ENCODE peak calls at places on chromosomes 3 and 15, in eight cellular contexts. F is transverse colon, B is adrenal gland, Q is Caco-2, V is sigmoid colon, R is foreskin fibroblast, E is lower leg skin, M is astrocyte. S is an unnamed sample.

GRCh38 chr3:133097214-133097613 is 59.0 kb downstream of the TMEM108 start:
- DNase-seq in R (peak; percentile 21), F (no peak), B (no peak), M (peak; percentile 86), V (no peak), Q (no peak), E (no peak), S (no peak)

GRCh38 chr3:188090626-188091309 is 63.2 kb upstream of the LPP start:
- DNase-seq in Q (no peak), B (no peak), M (no peak), V (no peak), F (no peak), E (no peak), R (no peak), S (no peak)

GRCh38 chr3:73623996-73624362 is 762 bp downstream of the PDZRN3 start:
- DNase-seq in M (peak; percentile 71), E (no peak), Q (peak; percentile 58), F (peak; percentile 38), B (peak; percentile 71), V (peak; percentile 77), R (peak; percentile 94), S (no peak)

GRCh38 chr15:46955576-46955975 is 761.7 kb upstream of the SEMA6D start:
- DNase-seq in E (no peak), F (no peak), Q (no peak), M (no peak), B (no peak), R (no peak), V (no peak), S (no peak)

GRCh38 chr3:54538346-54538745 is 389.5 kb downstream of the LRTM1 start:
- DNase-seq in M (no peak), Q (no peak), F (no peak), B (no peak), E (no peak), R (no peak), V (no peak), S (no peak)

GRCh38 chr15:92663250-92663951 is 7.8 kb upstream of the FAM174B start:
- DNase-seq in F (no peak), B (no peak), R (no peak), V (no peak), E (no peak), M (no peak), Q (no peak), S (no peak)

GRCh38 chr15:45414215-45414885 is 36.0 kb upstream of the GATM start:
- DNase-seq in F (no peak), M (no peak), Q (no peak), V (no peak), E (no peak), R (no peak), B (no peak), S (no peak)

GRCh38 chr15:51343466-51343865 is 2.0 kb downstream of the GLDN start:
- DNase-seq in B (no peak), Q (no peak), E (no peak), R (no peak), M (no peak), F (no peak), V (no peak), S (no peak)

GRCh38 chr3:72998489-72998888 is 1.9 kb downstream of the PPP4R2 start:
- DNase-seq in V (no peak), E (no peak), F (no peak), B (no peak), Q (no peak), M (no peak), R (no peak), S (no peak)

GRCh38 chr3:123546133-123546755 is 38.6 kb downstream of the HACD2 start:
- DNase-seq in B (no peak), M (peak; percentile 73), Q (no peak), E (no peak), F (no peak), V (no peak), R (peak; percentile 55), S (no peak)

GRCh38 chr3:30655187-30655812 is 48.9 kb downstream of the TGFBR2 start:
- DNase-seq in R (no peak), M (peak; percentile 88), E (no peak), F (no peak), V (no peak), B (no peak), Q (no peak), S (no peak)

GRCh38 chr3:13346481-13347389 is 73.4 kb downstream of the NUP210 start:
- DNase-seq in E (no peak), F (peak; percentile 17), V (no peak), B (peak; percentile 69), M (no peak), R (no peak), Q (no peak), S (no peak)

GRCh38 chr15:74389115-74390048 is 21.9 kb upstream of the CYP11A1 start:
- DNase-seq in E (no peak), B (no peak), Q (peak; percentile 92), V (no peak), M (no peak), F (no peak), R (no peak), S (no peak)

GRCh38 chr3:49805884-49806701 is 3.0 kb downstream of the INKA1 start:
- DNase-seq in F (peak; percentile 44), V (peak; percentile 70), E (no peak), M (no peak), Q (no peak), R (peak; percentile 52), B (peak; percentile 77), S (no peak)

GRCh38 chr3:122926322-122926721 is 101.2 kb downstream of the SEMA5B start:
- DNase-seq in V (peak; percentile 60), E (peak; percentile 72), R (no peak), B (no peak), Q (no peak), M (no peak), F (no peak), S (no peak)

GRCh38 chr3:175150812-175151411 is 291.8 kb downstream of the NAALADL2 start:
- DNase-seq in F (peak; percentile 32), Q (no peak), V (no peak), M (peak; percentile 30), B (peak; percentile 59), E (peak; percentile 81), R (no peak), S (no peak)

DNA sequence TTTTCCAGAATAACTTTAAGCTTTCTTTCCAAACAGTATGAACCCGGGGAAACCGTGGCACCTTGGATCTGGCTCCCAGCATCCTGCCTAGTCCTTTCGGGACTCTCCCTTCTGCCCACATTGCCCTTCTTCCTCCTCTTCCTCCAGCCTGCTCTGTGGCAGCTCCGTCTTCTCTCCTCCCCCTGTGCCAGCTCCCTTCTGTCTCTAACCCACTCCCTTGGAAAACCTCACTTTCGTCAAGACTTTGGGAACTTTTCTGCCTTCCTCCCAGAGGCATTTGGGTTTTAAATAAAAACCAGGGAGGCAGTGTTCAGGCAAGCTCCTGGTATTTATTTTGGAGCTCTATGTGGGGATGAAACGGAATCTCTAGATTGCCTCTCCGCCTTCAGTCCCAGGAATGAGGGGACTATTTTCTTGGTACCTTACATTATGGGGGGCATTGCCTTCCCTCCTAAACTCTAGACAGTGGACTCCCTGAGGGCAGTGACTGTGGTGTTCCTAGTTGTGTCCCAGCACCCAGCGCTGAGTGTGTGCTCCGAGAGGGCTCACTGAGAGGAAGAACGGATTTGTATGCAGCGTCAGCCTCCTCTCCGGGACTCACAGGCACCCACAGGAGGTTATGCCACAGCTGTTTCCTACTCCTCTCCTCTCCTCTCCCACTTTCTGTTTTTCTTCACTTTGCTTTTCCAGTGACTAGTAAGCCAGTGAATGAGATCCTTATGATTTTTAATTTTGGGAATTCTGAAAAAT is 105.4 kb upstream of the MRPS22 start:
- DNase-seq in B (peak; percentile 28), Q (no peak), M (no peak), F (no peak), E (no peak), V (no peak), R (no peak), S (no peak)
- H3K4me3 ChIP-seq in B (no peak overlapping the region), Q (no peak overlapping the region), M (no peak overlapping the region), F (no peak overlapping the region), E (no peak overlapping the region), V (no peak overlapping the region), R (peak overlapping the region; percentile 17), S (no peak overlapping the region)

DNA sequence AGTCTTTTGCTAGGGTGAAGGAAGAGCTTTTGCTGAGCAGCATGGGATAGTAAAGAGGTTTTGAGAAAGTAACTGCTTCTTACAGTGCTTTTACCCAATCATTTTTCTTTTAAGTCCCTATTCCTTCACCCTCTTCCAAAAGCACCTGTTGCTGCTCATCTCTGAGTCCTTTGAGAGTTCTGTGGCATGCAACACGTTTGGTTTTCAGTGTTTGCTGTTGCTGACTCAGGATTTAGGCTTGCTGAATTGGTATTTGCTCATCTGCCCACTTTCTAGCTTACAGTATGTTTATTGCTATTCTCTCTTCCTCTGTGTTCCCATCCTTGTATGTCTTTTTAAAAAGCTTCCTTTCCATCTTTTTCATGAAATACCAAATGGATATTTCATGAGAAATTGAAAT is 55.9 kb upstream of the THRB start:
- DNase-seq in M (no peak), B (no peak), F (no peak), Q (no peak), R (peak; percentile 29), E (no peak), V (no peak), S (no peak)
- H3K4me3 ChIP-seq in M (no peak overlapping the region), B (no peak overlapping the region), F (no peak overlapping the region), Q (no peak overlapping the region), R (no peak overlapping the region), E (no peak overlapping the region), V (no peak overlapping the region), S (no peak overlapping the region)

GRCh38 chr3:16179261-16179660 is 4.8 kb downstream of the GALNT15 start:
- DNase-seq in M (no peak), E (peak; percentile 69), F (no peak), Q (no peak), V (no peak), B (no peak), R (no peak), S (no peak)

GRCh38 chr3:16176391-16177030 is 2.0 kb downstream of the GALNT15 start:
- DNase-seq in V (no peak), F (no peak), Q (no peak), E (peak; percentile 79), R (peak; percentile 40), B (no peak), M (no peak), S (no peak)

GRCh38 chr3:16178628-16178988 is 4.1 kb downstream of the GALNT15 start:
- DNase-seq in Q (no peak), F (no peak), V (no peak), M (no peak), R (no peak), E (no peak), B (no peak), S (no peak)

GRCh38 chr3:16179771-16180736 is 5.6 kb downstream of the GALNT15 start:
- DNase-seq in B (no peak), R (peak; percentile 80), M (peak; percentile 86), Q (no peak), V (no peak), F (no peak), E (peak; percentile 79), S (no peak)

GRCh38 chr3:16177962-16178627 is 3.6 kb downstream of the GALNT15 start:
- DNase-seq in Q (peak; percentile 54), B (peak; percentile 90), F (peak; percentile 79), R (peak; percentile 94), V (peak; percentile 91), E (peak; percentile 95), M (peak; percentile 80), S (peak; percentile 86)
- H3K4me3 ChIP-seq in Q (no peak overlapping the region), B (peak overlapping the region; percentile 35), F (no peak overlapping the region), R (peak overlapping the region; percentile 38), V (peak overlapping the region; percentile 36), E (peak overlapping the region; percentile 53), M (peak overlapping the region; percentile 8), S (peak overlapping the region; percentile 40)

GRCh38 chr3:112492124-112492523 is 7.1 kb downstream of the BTLA start:
- DNase-seq in F (no peak), M (no peak), R (no peak), E (no peak), V (no peak), Q (no peak), B (no peak), S (no peak)
- H3K4me3 ChIP-seq in F (no peak overlapping the region), M (no peak overlapping the region), R (no peak overlapping the region), E (no peak overlapping the region), V (no peak overlapping the region), Q (no peak overlapping the region), B (no peak overlapping the region), S (no peak overlapping the region)

GRCh38 chr3:139329364-139329850 is 14.4 kb upstream of the MRPS22 start:
- DNase-seq in M (peak; percentile 40), V (peak; percentile 84), Q (peak; percentile 88), E (peak; percentile 97), R (peak; percentile 94), B (peak; percentile 93), F (peak; percentile 92), S (peak; percentile 95)
- H3K4me3 ChIP-seq in M (no peak overlapping the region), V (no peak overlapping the region), Q (peak overlapping the region; percentile 19), E (no peak overlapping the region), R (no peak overlapping the region), B (no peak overlapping the region), F (no peak overlapping the region), S (peak overlapping the region; percentile 23)

S was measured in upper lobe of right lung.